ENCODE peak calls at places on chromosomes 3 and 15, in five cellular contexts. One of them, this sample, is unnamed.
A peak's percentile ranks its signal among the peaks of the same experiment; 100 is the strongest.

GRCh38 chr15:49810651-49811175 is 189.9 kb downstream of the DTWD1 start:
- DNase-seq in sigmoid colon: no peak
- DNase-seq in tibial artery: no peak
- DNase-seq in psoas muscle: no peak
- DNase-seq in breast epithelium: no peak
- DNase-seq in this sample: no peak

GRCh38 chr3:182739619-182740018 is 53.7 kb upstream of the ATP11B start:
- DNase-seq in tibial artery: no peak
- DNase-seq in sigmoid colon: no peak
- DNase-seq in psoas muscle: no peak
- DNase-seq in breast epithelium: no peak
- DNase-seq in this sample: no peak

GRCh38 chr3:89107461-89108035 is at the start of gene EPHA3:
- DNase-seq in sigmoid colon: peak; percentile 85
- DNase-seq in breast epithelium: no peak
- DNase-seq in tibial artery: peak; percentile 86
- DNase-seq in psoas muscle: peak; percentile 57
- DNase-seq in this sample: no peak

GRCh38 chr3:53645754-53646153 is 151.3 kb downstream of the CACNA1D start:
- DNase-seq in psoas muscle: peak; percentile 21
- DNase-seq in breast epithelium: no peak
- DNase-seq in tibial artery: no peak
- DNase-seq in sigmoid colon: no peak
- DNase-seq in this sample: no peak

GRCh38 chr15:36807134-36807764 is 227.8 kb downstream of the CDIN1 start:
- DNase-seq in tibial artery: no peak
- DNase-seq in breast epithelium: no peak
- DNase-seq in psoas muscle: no peak
- DNase-seq in sigmoid colon: no peak
- DNase-seq in this sample: no peak

GRCh38 chr3:115581347-115582135 is 41.8 kb upstream of the GAP43 start:
- DNase-seq in psoas muscle: peak; percentile 25
- DNase-seq in tibial artery: no peak
- DNase-seq in sigmoid colon: no peak
- DNase-seq in breast epithelium: no peak
- DNase-seq in this sample: no peak

GRCh38 chr15:32733276-32733675 is 15.5 kb downstream of the GREM1 start:
- DNase-seq in psoas muscle: no peak
- DNase-seq in sigmoid colon: no peak
- DNase-seq in breast epithelium: no peak
- DNase-seq in tibial artery: no peak
- DNase-seq in this sample: no peak

GRCh38 chr15:90266061-90266431 is 574 bp downstream of the NGRN start:
- DNase-seq in sigmoid colon: peak; percentile 73
- DNase-seq in breast epithelium: no peak
- DNase-seq in tibial artery: no peak
- DNase-seq in psoas muscle: peak; percentile 43
- DNase-seq in this sample: peak; percentile 42

GRCh38 chr3:184358921-184359350 is 2.5 kb downstream of the CLCN2 start:
- DNase-seq in psoas muscle: no peak
- DNase-seq in tibial artery: no peak
- DNase-seq in sigmoid colon: no peak
- DNase-seq in breast epithelium: no peak
- DNase-seq in this sample: no peak

GRCh38 chr3:100561459-100562158 is 47.8 kb upstream of the ADGRG7 start:
- DNase-seq in psoas muscle: no peak
- DNase-seq in breast epithelium: no peak
- DNase-seq in sigmoid colon: no peak
- DNase-seq in tibial artery: no peak
- DNase-seq in this sample: no peak

GRCh38 chr3:40019371-40019770 is 210.0 kb downstream of the MYRIP start:
- DNase-seq in psoas muscle: no peak
- DNase-seq in sigmoid colon: no peak
- DNase-seq in breast epithelium: no peak
- DNase-seq in tibial artery: no peak
- DNase-seq in this sample: no peak

GRCh38 chr3:11915621-11916417 is 69.1 kb upstream of the TAMM41 start:
- DNase-seq in breast epithelium: no peak
- DNase-seq in tibial artery: no peak
- DNase-seq in psoas muscle: no peak
- DNase-seq in sigmoid colon: no peak
- DNase-seq in this sample: no peak

GRCh38 chr3:71751602-71752001 is 2.1 kb upstream of the GPR27 start:
- DNase-seq in tibial artery: no peak
- DNase-seq in sigmoid colon: no peak
- DNase-seq in psoas muscle: no peak
- DNase-seq in breast epithelium: no peak
- DNase-seq in this sample: no peak

GRCh38 chr3:42175841-42176240 is 84.7 kb downstream of the TRAK1 start:
- DNase-seq in tibial artery: no peak
- DNase-seq in sigmoid colon: no peak
- DNase-seq in psoas muscle: no peak
- DNase-seq in breast epithelium: no peak
- DNase-seq in this sample: no peak

GRCh38 chr3:38634133-38634532 is 15.4 kb downstream of the SCN5A start:
- DNase-seq in sigmoid colon: no peak
- DNase-seq in tibial artery: no peak
- DNase-seq in psoas muscle: peak; percentile 39
- DNase-seq in breast epithelium: no peak
- DNase-seq in this sample: no peak

GRCh38 chr3:127524300-127524896 is 66.1 kb downstream of the TPRA1 start:
- DNase-seq in sigmoid colon: no peak
- DNase-seq in tibial artery: no peak
- DNase-seq in psoas muscle: no peak
- DNase-seq in breast epithelium: no peak
- DNase-seq in this sample: no peak

GRCh38 chr3:194575484-194576210 is 57.6 kb downstream of the TMEM44 start:
- DNase-seq in sigmoid colon: peak; percentile 72
- DNase-seq in psoas muscle: peak; percentile 49
- DNase-seq in breast epithelium: no peak
- DNase-seq in tibial artery: peak; percentile 83
- DNase-seq in this sample: no peak

GRCh38 chr15:92014461-92015030 is 161.0 kb downstream of the SLCO3A1 start:
- DNase-seq in tibial artery: no peak
- DNase-seq in breast epithelium: no peak
- DNase-seq in sigmoid colon: no peak
- DNase-seq in psoas muscle: no peak
- DNase-seq in this sample: no peak

GRCh38 chr3:30628188-30628930 is 22.0 kb downstream of the TGFBR2 start:
- DNase-seq in breast epithelium: no peak
- DNase-seq in psoas muscle: no peak
- DNase-seq in sigmoid colon: no peak
- DNase-seq in tibial artery: no peak
- DNase-seq in this sample: no peak

GRCh38 chr3:62655319-62656063 is 219.7 kb downstream of the CADPS start:
- DNase-seq in sigmoid colon: no peak
- DNase-seq in breast epithelium: no peak
- DNase-seq in tibial artery: no peak
- DNase-seq in psoas muscle: no peak
- DNase-seq in this sample: no peak

GRCh38 chr15:67771201-67771600 is 54.1 kb upstream of the SKOR1 start:
- DNase-seq in psoas muscle: no peak
- DNase-seq in tibial artery: no peak
- DNase-seq in breast epithelium: no peak
- DNase-seq in sigmoid colon: no peak
- DNase-seq in this sample: no peak

GRCh38 chr3:88131695-88132094 is 18.1 kb upstream of the C3orf38 start:
- DNase-seq in psoas muscle: no peak
- DNase-seq in tibial artery: no peak
- DNase-seq in breast epithelium: no peak
- DNase-seq in sigmoid colon: no peak
- DNase-seq in this sample: no peak

GRCh38 chr3:16866447-16867025 is 18.2 kb upstream of the PLCL2 start:
- DNase-seq in tibial artery: no peak
- DNase-seq in breast epithelium: no peak
- DNase-seq in psoas muscle: no peak
- DNase-seq in sigmoid colon: no peak
- DNase-seq in this sample: no peak

GRCh38 chr15:83747718-83748110 is 93.8 kb downstream of the ADAMTSL3 start:
- DNase-seq in sigmoid colon: no peak
- DNase-seq in psoas muscle: no peak
- DNase-seq in breast epithelium: no peak
- DNase-seq in tibial artery: no peak
- DNase-seq in this sample: no peak

GRCh38 chr3:177722386-177722785 is 525.1 kb upstream of the TBL1XR1 start:
- DNase-seq in breast epithelium: no peak
- DNase-seq in psoas muscle: no peak
- DNase-seq in tibial artery: no peak
- DNase-seq in sigmoid colon: no peak
- DNase-seq in this sample: no peak

GRCh38 chr3:62723171-62723570 is 152.0 kb downstream of the CADPS start:
- DNase-seq in breast epithelium: no peak
- DNase-seq in tibial artery: no peak
- DNase-seq in psoas muscle: no peak
- DNase-seq in sigmoid colon: no peak
- DNase-seq in this sample: no peak

GRCh38 chr3:123244128-123244527 is 42.4 kb downstream of the SEC22A start:
- DNase-seq in psoas muscle: no peak
- DNase-seq in breast epithelium: no peak
- DNase-seq in tibial artery: no peak
- DNase-seq in sigmoid colon: no peak
- DNase-seq in this sample: peak; percentile 3

GRCh38 chr3:11195201-11195600 is 40.9 kb downstream of the HRH1 start:
- DNase-seq in sigmoid colon: no peak
- DNase-seq in tibial artery: peak; percentile 72
- DNase-seq in psoas muscle: no peak
- DNase-seq in breast epithelium: no peak
- DNase-seq in this sample: no peak

GRCh38 chr15:82712036-82712435 is 2.4 kb upstream of the AP3B2 start:
- DNase-seq in psoas muscle: no peak
- DNase-seq in tibial artery: no peak
- DNase-seq in breast epithelium: no peak
- DNase-seq in sigmoid colon: no peak
- DNase-seq in this sample: no peak
- H3K36me3 ChIP-seq in psoas muscle: no peaks in the 10 kb centered on the region
- H3K36me3 ChIP-seq in tibial artery: no peaks in the 10 kb centered on the region
- H3K36me3 ChIP-seq in breast epithelium: no peaks in the 10 kb centered on the region
- H3K36me3 ChIP-seq in sigmoid colon: no peaks in the 10 kb centered on the region
- H3K36me3 ChIP-seq in this sample: no peaks in the 10 kb centered on the region

GRCh38 chr3:5122741-5123706 is 932 bp downstream of the ARL8B start:
- DNase-seq in tibial artery: peak; percentile 70
- DNase-seq in psoas muscle: peak; percentile 28
- DNase-seq in breast epithelium: no peak
- DNase-seq in sigmoid colon: peak; percentile 68
- DNase-seq in this sample: peak; percentile 13
- H3K4me1 ChIP-seq in tibial artery: peaks cover 47% of the 10 kb centered on the region
- H3K4me1 ChIP-seq in psoas muscle: peaks cover 41% of the 10 kb centered on the region
- H3K4me1 ChIP-seq in breast epithelium: peaks cover 6% of the 10 kb centered on the region
- H3K4me1 ChIP-seq in sigmoid colon: peaks cover 23% of the 10 kb centered on the region
- H3K4me1 ChIP-seq in this sample: peaks cover 40% of the 10 kb centered on the region

GRCh38 chr3:121822973-121823372 is 11.9 kb downstream of the IQCB1 start:
- DNase-seq in psoas muscle: no peak
- DNase-seq in sigmoid colon: no peak
- DNase-seq in tibial artery: no peak
- DNase-seq in breast epithelium: no peak
- DNase-seq in this sample: no peak
- H3K36me3 ChIP-seq in psoas muscle: no peaks in the 10 kb centered on the region
- H3K36me3 ChIP-seq in sigmoid colon: peaks cover 89% of the 10 kb centered on the region
- H3K36me3 ChIP-seq in tibial artery: peaks cover 80% of the 10 kb centered on the region
- H3K36me3 ChIP-seq in breast epithelium: no peaks in the 10 kb centered on the region
- H3K36me3 ChIP-seq in this sample: peaks cover 79% of the 10 kb centered on the region

GRCh38 chr3:105790534-105790933 is 78.3 kb downstream of the CBLB start:
- DNase-seq in tibial artery: no peak
- DNase-seq in sigmoid colon: no peak
- DNase-seq in breast epithelium: no peak
- DNase-seq in psoas muscle: no peak
- DNase-seq in this sample: no peak

GRCh38 chr3:105788548-105789036 is 80.2 kb downstream of the CBLB start:
- DNase-seq in sigmoid colon: no peak
- DNase-seq in psoas muscle: no peak
- DNase-seq in breast epithelium: no peak
- DNase-seq in tibial artery: no peak
- DNase-seq in this sample: no peak

GRCh38 chr3:105791919-105792786 is 76.7 kb downstream of the CBLB start:
- DNase-seq in sigmoid colon: peak; percentile 93
- DNase-seq in breast epithelium: no peak
- DNase-seq in psoas muscle: peak; percentile 74
- DNase-seq in tibial artery: peak; percentile 86
- DNase-seq in this sample: no peak

GRCh38 chr3:105793040-105793439 is 75.8 kb downstream of the CBLB start:
- DNase-seq in psoas muscle: no peak
- DNase-seq in sigmoid colon: no peak
- DNase-seq in tibial artery: no peak
- DNase-seq in breast epithelium: no peak
- DNase-seq in this sample: no peak

GRCh38 chr3:105791134-105791533 is 77.7 kb downstream of the CBLB start:
- DNase-seq in tibial artery: no peak
- DNase-seq in sigmoid colon: peak; percentile 66
- DNase-seq in breast epithelium: no peak
- DNase-seq in psoas muscle: no peak
- DNase-seq in this sample: no peak
- H3K4me1 ChIP-seq in tibial artery: peaks cover 43% of the 10 kb centered on the region
- H3K4me1 ChIP-seq in sigmoid colon: peaks cover 10% of the 10 kb centered on the region
- H3K4me1 ChIP-seq in breast epithelium: no peaks in the 10 kb centered on the region
- H3K4me1 ChIP-seq in psoas muscle: peaks cover 20% of the 10 kb centered on the region
- H3K4me1 ChIP-seq in this sample: no peaks in the 10 kb centered on the region

GRCh38 chr3:58144478-58145142 is 66.2 kb downstream of the DNASE1L3 start:
- DNase-seq in breast epithelium: no peak
- DNase-seq in psoas muscle: no peak
- DNase-seq in tibial artery: no peak
- DNase-seq in sigmoid colon: no peak
- DNase-seq in this sample: no peak
- H3K36me3 ChIP-seq in breast epithelium: peaks cover 5% of the 10 kb centered on the region
- H3K36me3 ChIP-seq in psoas muscle: no peaks in the 10 kb centered on the region
- H3K36me3 ChIP-seq in tibial artery: peaks cover 99% of the 10 kb centered on the region
- H3K36me3 ChIP-seq in sigmoid colon: peaks cover 97% of the 10 kb centered on the region
- H3K36me3 ChIP-seq in this sample: peaks cover 54% of the 10 kb centered on the region

DNA sequence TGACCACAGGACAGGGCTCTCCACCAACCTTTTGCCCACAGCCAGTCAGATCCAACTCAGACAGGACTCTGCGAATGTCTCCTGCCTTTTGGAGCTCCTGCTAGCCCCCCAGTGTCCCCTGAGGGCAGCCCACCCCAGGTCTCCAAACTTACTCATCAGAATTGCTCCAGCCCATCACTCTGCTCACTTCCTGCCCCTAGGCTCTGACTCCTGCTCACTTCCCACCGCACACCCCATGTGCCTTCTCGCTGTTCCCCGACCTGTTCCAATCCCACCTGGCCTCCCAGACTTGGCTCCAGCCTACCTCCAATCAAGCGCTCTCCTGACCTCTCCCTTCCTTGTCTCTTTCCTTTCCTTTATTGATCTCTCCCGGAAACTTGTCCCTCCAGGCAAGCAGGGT is 5.9 kb upstream of the STRA6 start:
- DNase-seq in breast epithelium: no peak
- DNase-seq in tibial artery: no peak
- DNase-seq in sigmoid colon: no peak
- DNase-seq in psoas muscle: no peak
- DNase-seq in this sample: no peak
- H3K4me1 ChIP-seq in breast epithelium: no peaks in the 10 kb centered on the region
- H3K4me1 ChIP-seq in tibial artery: peaks cover 23% of the 10 kb centered on the region
- H3K4me1 ChIP-seq in sigmoid colon: no peaks in the 10 kb centered on the region
- H3K4me1 ChIP-seq in psoas muscle: no peaks in the 10 kb centered on the region
- H3K4me1 ChIP-seq in this sample: no peaks in the 10 kb centered on the region

DNA sequence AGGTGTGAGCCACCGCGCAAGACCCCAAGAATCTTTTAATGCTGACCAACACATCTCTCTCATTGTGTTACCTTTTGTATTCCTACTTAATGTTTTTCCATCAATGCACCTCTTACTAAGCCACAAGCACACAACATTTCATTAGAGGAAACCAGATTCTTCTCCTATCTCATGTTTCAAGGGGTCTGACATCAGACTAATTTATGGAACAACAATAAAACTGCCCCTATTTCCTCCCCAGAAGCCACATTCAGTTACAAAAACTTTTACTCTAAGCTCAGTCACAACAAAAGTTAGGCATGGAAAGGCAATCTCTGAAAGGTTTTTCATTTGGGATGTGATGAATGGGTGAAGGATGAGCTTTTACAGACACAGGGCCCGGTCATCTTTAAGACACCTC is 251.8 kb downstream of the MAGI1 start:
- DNase-seq in breast epithelium: no peak
- DNase-seq in sigmoid colon: no peak
- DNase-seq in tibial artery: no peak
- DNase-seq in psoas muscle: no peak
- DNase-seq in this sample: no peak
- H3K36me3 ChIP-seq in breast epithelium: no peaks in the 10 kb centered on the region
- H3K36me3 ChIP-seq in sigmoid colon: no peaks in the 10 kb centered on the region
- H3K36me3 ChIP-seq in tibial artery: no peaks in the 10 kb centered on the region
- H3K36me3 ChIP-seq in psoas muscle: no peaks in the 10 kb centered on the region
- H3K36me3 ChIP-seq in this sample: no peaks in the 10 kb centered on the region